ENCODE peak calls at places on chromosomes 6 and 20, in five cellular contexts. I is Peyer's patch, R is ovary, M is adrenal gland, C is transverse colon. S is an unnamed sample. For H3K4me1, the result is how much of the 10 kb centered on the place peaks cover.

GRCh38 chr6:84252140-84252539 is 24.7 kb upstream of the CEP162 start:
- DNase-seq in I (no peak), R (no peak), M (no peak), C (no peak), S (no peak)

GRCh38 chr20:58722877-58723627 is 30.5 kb downstream of the NPEPL1 start:
- DNase-seq in I (no peak), R (no peak), M (no peak), C (no peak), S (no peak)

GRCh38 chr6:151443449-151443848 is 8.5 kb downstream of the RMND1 start:
- DNase-seq in I (no peak), R (no peak), M (no peak), C (no peak), S (no peak)

GRCh38 chr6:118993803-118994231 is 58.9 kb upstream of the MCM9 start:
- DNase-seq in I (no peak), R (no peak), M (no peak), C (no peak), S (no peak)

GRCh38 chr6:27280064-27280539 is 32.0 kb downstream of the POM121L2 start:
- DNase-seq in I (no peak), R (no peak), M (no peak), C (no peak), S (peak)

GRCh38 chr6:169843991-169844390 is 92.6 kb downstream of the ERMARD start:
- DNase-seq in I (no peak), R (no peak), M (no peak), C (no peak), S (no peak)

GRCh38 chr6:499617-500016 is 108.1 kb downstream of the IRF4 start:
- DNase-seq in I (no peak), R (no peak), M (no peak), C (no peak), S (no peak)

GRCh38 chr6:108760158-108761050 is 87.8 kb upstream of the ARMC2 start:
- DNase-seq in I (no peak), R (peak), M (no peak), C (no peak), S (no peak)

GRCh38 chr6:11218827-11219826 is 13.3 kb downstream of the NEDD9 start:
- DNase-seq in I (no peak), R (no peak), M (peak), C (peak), S (peak)

GRCh38 chr20:45500022-45500421 is 15.4 kb downstream of the SPINT3 start:
- DNase-seq in I (peak), R (no peak), M (no peak), C (peak), S (no peak)

DNA sequence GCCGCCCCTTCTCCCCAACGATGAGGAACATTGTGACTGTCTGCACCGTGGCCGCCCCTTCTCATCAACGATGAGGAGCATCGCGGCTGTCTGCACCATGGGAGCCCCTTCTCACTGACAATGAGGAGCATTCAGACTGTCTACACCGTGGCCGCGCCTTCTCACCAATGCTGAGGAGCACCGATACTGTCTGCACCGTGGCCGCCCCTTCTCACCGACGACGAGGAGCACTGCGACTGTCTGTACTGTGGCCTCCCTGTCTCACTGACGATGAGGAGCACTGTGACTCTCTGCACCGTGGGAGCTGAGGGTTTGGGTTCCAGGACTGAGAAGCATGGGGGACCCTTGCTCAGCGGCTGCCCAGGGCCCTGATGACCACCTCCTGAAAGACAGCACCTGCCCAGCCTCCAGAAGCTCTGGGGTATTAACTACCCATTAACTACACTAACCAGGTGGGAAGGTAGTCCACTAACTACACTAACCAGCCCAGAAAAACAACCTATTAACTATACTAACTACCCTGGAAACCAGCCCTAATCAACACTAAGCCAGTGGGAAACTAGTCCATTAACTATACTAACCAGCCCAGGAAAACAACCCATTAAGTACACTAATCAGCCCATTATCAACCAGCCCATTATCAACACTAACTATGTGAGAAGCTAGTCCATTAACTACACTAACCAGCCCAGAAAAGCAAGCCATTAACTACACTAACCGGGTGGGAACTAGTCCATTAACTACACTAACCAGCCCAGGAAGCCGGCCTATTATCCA is 116.9 kb downstream of the TAF4 start:
- DNase-seq in I (peak), R (no peak), M (peak), C (no peak), S (no peak)
- TF ChIP-seq POLR2A in I (no peak), R (no peak), M (no peak), C (no peak), S (no peak)

GRCh38 chr6:25535302-25536225 is 116.5 kb upstream of the SCGN start:
- DNase-seq in I (no peak), R (no peak), M (no peak), C (no peak), S (no peak)

GRCh38 chr6:25542984-25543383 is 109.0 kb upstream of the SCGN start:
- DNase-seq in I (no peak), R (no peak), M (no peak), C (no peak), S (no peak)

GRCh38 chr6:25541228-25541627 is 110.8 kb upstream of the SCGN start:
- DNase-seq in I (no peak), R (no peak), M (no peak), C (no peak), S (no peak)

DNA sequence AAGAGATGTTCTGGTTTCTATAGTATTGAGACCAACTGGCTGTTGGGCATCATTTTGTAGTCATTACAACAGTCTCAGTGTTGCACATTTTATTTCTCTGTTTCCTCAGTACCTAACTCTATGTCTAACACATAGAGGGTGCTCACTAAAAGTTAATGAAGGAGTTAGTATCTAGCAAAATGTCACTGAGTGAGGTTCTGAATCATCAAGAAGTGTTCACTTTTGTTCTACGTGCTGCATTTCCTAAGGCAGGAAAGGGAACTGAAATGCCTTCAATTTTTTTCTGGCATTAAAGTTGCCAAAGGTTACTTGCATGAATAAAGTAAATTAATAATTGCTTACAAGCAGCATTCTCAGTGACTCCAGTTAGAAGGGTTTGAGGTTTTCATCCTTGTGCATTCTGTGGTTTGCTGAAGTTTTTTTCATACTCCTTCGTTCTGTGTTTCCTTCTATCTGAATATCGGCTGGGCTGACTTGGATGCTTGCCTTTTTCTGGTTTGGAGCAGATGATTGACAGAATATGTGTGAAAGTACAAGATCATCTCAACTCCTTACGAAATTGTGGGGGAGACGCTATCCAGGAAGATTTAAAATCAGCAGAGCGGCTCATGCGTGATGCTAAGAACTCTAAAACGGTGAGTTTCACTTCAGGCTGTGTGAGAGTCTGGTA is 114.5 kb upstream of the SCGN start:
- DNase-seq in I (no peak), R (no peak), M (no peak), C (no peak), S (no peak)
- H3K4me3 ChIP-seq in I (no peak), R (no peak), M (no peak), C (no peak), S (no peak)

DNA sequence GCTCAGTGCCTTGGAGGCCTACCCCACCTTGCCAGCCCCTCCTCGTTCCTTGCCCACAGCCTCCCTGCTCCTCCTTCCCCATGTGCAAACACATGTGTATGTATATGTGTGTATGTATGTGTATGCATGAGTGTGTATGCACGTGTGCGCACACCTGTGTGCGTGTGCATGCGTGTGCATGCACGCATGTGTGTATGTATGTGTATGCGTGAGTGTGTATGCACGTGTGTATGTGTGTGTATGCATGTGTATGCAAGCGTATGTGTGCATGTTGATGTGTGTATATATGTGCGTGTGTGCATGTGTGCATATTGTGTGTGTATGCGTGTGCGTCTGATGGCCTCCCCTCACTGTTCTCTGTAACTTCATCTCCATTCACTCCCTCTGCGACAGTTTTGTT is 74.7 kb downstream of the SRC start:
- DNase-seq in I (no peak), R (no peak), M (no peak), C (no peak), S (no peak)
- H3K4me1 ChIP-seq in I (under half), R (under half), M (under half), C (under half), S (under half)

GRCh38 chr6:29865648-29866047 is 38.0 kb downstream of the HLA-G start:
- DNase-seq in I (no peak), R (no peak), M (no peak), C (no peak), S (no peak)

GRCh38 chr6:29861521-29862255 is 34.1 kb downstream of the HLA-G start:
- DNase-seq in I (no peak), R (no peak), M (no peak), C (no peak), S (no peak)

GRCh38 chr6:29864037-29864795 is 36.6 kb downstream of the HLA-G start:
- DNase-seq in I (no peak), R (no peak), M (no peak), C (no peak), S (no peak)
- TF ChIP-seq POLR2A in I (no peak), R (no peak), M (no peak), C (no peak), S (no peak)

DNA sequence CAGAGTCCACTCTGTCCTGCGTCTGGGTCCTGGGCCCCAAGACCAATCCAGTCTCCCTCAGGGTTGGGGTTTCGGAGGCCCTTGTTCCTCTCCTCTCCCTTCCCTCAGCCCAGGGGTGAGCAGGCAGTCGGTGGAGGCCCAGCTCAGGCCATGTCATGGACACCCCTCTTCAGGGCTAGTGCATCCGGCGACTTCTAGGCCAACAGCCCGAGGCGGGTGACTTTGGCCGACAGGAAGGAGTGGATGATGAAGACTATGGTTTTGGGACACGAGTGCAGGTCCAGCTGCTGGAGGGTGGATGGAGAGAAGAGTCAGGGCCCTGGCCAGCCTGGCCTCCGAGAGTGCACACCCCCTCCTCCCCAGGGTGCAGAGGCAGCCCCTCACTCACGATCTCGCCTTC is 7.0 kb upstream of the CDK5RAP1 start:
- DNase-seq in I (no peak), R (no peak), M (no peak), C (no peak), S (no peak)
- H3K4me3 ChIP-seq in I (no peak), R (no peak), M (no peak), C (no peak), S (no peak)

DNA sequence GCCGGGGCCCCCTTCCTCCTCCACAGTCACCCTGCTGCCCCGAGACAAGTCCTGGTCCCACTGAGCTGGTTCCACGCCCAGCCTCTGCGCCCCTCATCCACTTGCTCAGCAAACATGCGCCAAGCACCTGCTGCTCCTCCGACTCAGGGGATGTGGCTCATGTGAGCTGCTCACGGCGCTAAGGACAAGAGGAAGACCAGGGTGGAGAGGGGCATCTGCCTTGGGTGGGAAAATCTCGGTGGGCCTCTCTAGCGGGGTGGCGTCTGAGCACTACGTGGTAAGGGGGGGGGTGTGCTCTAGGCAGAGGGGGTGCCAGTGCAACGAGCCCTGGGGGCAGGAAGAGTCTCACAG is 4.5 kb downstream of the LAMA5 start:
- DNase-seq in I (no peak), R (peak), M (peak), C (peak), S (no peak)
- H3K4me1 ChIP-seq in I (half or more), R (under half), M (under half), C (half or more), S (half or more)

DNA sequence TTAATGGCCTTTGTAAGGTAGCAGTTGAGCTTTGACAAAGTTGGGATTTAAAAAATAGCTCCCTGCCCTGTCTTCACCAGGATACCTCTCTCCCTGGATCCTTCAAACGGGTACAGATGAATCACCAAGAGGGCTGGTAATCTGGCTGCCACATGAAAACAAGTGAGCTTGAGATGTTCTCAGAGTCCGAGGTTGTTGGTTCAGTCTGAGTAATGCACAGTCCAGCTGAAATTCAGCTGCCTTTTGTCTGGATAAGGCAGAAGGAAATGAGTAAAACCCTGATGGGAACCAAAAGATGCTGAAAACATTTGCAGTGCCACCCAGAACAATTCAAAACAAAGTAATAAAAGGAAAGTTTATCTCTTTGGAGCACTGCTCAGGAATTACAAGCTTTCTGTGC is 86.8 kb downstream of the GJA1 start:
- DNase-seq in I (no peak), R (peak), M (peak), C (no peak), S (no peak)
- TF ChIP-seq POLR2A in I (no peak), R (no peak), M (peak), C (no peak), S (no peak)

S was measured in body of pancreas.